ENCODE peak calls at places on chromosomes 2 and 18, in nine cellular contexts. E, L, N, J, P, W, A, B and R are unnamed samples.

GRCh38 chr2:8525582-8526402 is 156.1 kb upstream of the ID2 start:
- DNase-seq in E (peak), P (no peak), A (no peak), L (peak), W (no peak), J (peak), B (peak), N (no peak), R (no peak)

GRCh38 chr2:4140284-4140962 is 437.0 kb downstream of the DCDC2C start:
- DNase-seq in N (no peak), P (no peak), E (no peak), J (no peak), A (no peak), L (no peak), W (no peak), B (no peak), R (no peak)

GRCh38 chr2:195956725-195957124 is 111.9 kb downstream of the DNAH7 start:
- DNase-seq in J (no peak), A (no peak), W (no peak), L (no peak), N (no peak), B (no peak), P (no peak), E (no peak), R (no peak)

GRCh38 chr2:26384183-26384582 is 17.5 kb upstream of the DRC1 start:
- DNase-seq in P (no peak), N (no peak), L (no peak), E (no peak), B (no peak), A (no peak), J (no peak), W (no peak), R (no peak)

GRCh38 chr2:31581124-31581795 is 522 bp upstream of the SRD5A2 start:
- DNase-seq in A (no peak), W (no peak), J (no peak), L (no peak), E (no peak), N (no peak), B (no peak), P (no peak), R (no peak)

GRCh38 chr18:36602620-36603019 is 226.2 kb downstream of the TPGS2 start:
- DNase-seq in B (no peak), N (no peak), A (no peak), E (no peak), W (no peak), P (no peak), J (no peak), L (no peak), R (no peak)

GRCh38 chr2:96656540-96656939 is 14.0 kb downstream of the FER1L5 start:
- DNase-seq in B (no peak), L (no peak), N (no peak), P (no peak), J (no peak), E (no peak), A (no peak), W (no peak), R (no peak)

GRCh38 chr18:24033644-24034412 is 19.3 kb downstream of the TTC39C start:
- DNase-seq in J (no peak), P (no peak), N (no peak), B (no peak), E (no peak), L (no peak), A (no peak), W (no peak), R (no peak)

GRCh38 chr2:42964444-42965081 is 172.2 kb upstream of the HAAO start:
- DNase-seq in J (no peak), N (peak), E (peak), A (peak), P (peak), B (no peak), W (no peak), L (no peak), R (no peak)

GRCh38 chr2:28394331-28394877 is 1.7 kb downstream of the FOSL2 start:
- DNase-seq in E (peak), N (no peak), J (no peak), L (no peak), W (no peak), P (peak), B (no peak), A (peak), R (no peak)

GRCh38 chr2:160977376-160977775 is 182.9 kb upstream of the TANK start:
- DNase-seq in B (no peak), A (no peak), E (no peak), W (no peak), N (no peak), L (no peak), P (peak), J (no peak), R (no peak)

GRCh38 chr2:196059491-196059960 is 9.1 kb downstream of the DNAH7 start:
- DNase-seq in P (no peak), L (no peak), A (no peak), B (no peak), W (no peak), N (no peak), E (no peak), J (peak), R (no peak)

GRCh38 chr2:165793779-165794519 is at the start of gene GALNT3:
- DNase-seq in J (peak), N (no peak), P (peak), W (peak), A (no peak), L (peak), E (no peak), B (peak), R (peak)

GRCh38 chr2:98269274-98269673 is 77.0 kb upstream of the CNGA3 start:
- DNase-seq in W (no peak), P (peak), N (no peak), L (peak), J (peak), E (peak), B (peak), A (peak), R (no peak)

GRCh38 chr2:159209341-159210306 is 76.9 kb downstream of the WDSUB1 start:
- DNase-seq in J (no peak), P (no peak), N (no peak), B (peak), L (no peak), E (no peak), W (no peak), A (no peak), R (no peak)

GRCh38 chr2:128791120-128791982 is 472.7 kb upstream of the HS6ST1 start:
- DNase-seq in A (no peak), B (no peak), N (no peak), L (no peak), J (peak), P (no peak), W (peak), E (no peak), R (no peak)

GRCh38 chr2:105431367-105432088 is 32.7 kb upstream of the FHL2 start:
- DNase-seq in N (no peak), A (peak), W (no peak), B (no peak), E (peak), P (peak), J (no peak), L (no peak), R (no peak)

GRCh38 chr2:40218679-40219078 is 233.2 kb downstream of the SLC8A1 start:
- DNase-seq in N (no peak), P (peak), A (no peak), J (no peak), B (peak), E (no peak), L (no peak), W (no peak), R (no peak)

GRCh38 chr2:237433920-237434319 is 20.0 kb upstream of the COL6A3 start:
- DNase-seq in W (no peak), N (no peak), L (no peak), E (no peak), J (no peak), B (no peak), P (no peak), A (no peak), R (no peak)

GRCh38 chr2:226798422-226799210 is 1.0 kb downstream of the IRS1 start:
- DNase-seq in N (no peak), P (peak), W (peak), A (peak), L (peak), B (peak), J (peak), E (peak), R (peak)

GRCh38 chr2:129901754-129902415 is 77.6 kb upstream of the RAB6C start:
- DNase-seq in L (no peak), B (no peak), A (no peak), N (no peak), P (no peak), W (peak), E (no peak), J (peak), R (peak)

GRCh38 chr2:197205590-197206215 is 104.9 kb downstream of the ANKRD44 start:
- DNase-seq in L (no peak), B (peak), P (no peak), W (no peak), A (no peak), E (no peak), N (no peak), J (no peak), R (no peak)

GRCh38 chr2:46376586-46377286 is 79.5 kb downstream of the EPAS1 start:
- DNase-seq in P (no peak), N (no peak), B (no peak), J (no peak), A (no peak), L (no peak), E (no peak), W (no peak), R (peak)

GRCh38 chr18:49561377-49562193 is at the start of gene LIPG:
- DNase-seq in P (peak), L (peak), E (peak), N (no peak), A (no peak), J (peak), W (peak), B (peak), R (peak)

GRCh38 chr2:62999905-63000304 is 50.7 kb upstream of the OTX1 start:
- DNase-seq in N (peak), L (no peak), P (peak), B (no peak), A (peak), J (no peak), W (no peak), E (no peak), R (no peak)

GRCh38 chr2:60106836-60107529 is 446.5 kb downstream of the BCL11A start:
- DNase-seq in J (no peak), A (no peak), B (no peak), P (no peak), E (no peak), N (no peak), L (no peak), W (no peak), R (no peak)

GRCh38 chr18:8468911-8469310 is 140.3 kb upstream of the RAB12 start:
- DNase-seq in A (no peak), B (no peak), P (peak), W (peak), L (no peak), N (no peak), J (no peak), E (peak), R (no peak)

GRCh38 chr18:8469793-8470192 is 139.4 kb upstream of the RAB12 start:
- DNase-seq in N (no peak), P (peak), W (no peak), E (peak), B (no peak), A (peak), L (no peak), J (no peak), R (no peak)

GRCh38 chr18:8474661-8475060 is 134.6 kb upstream of the RAB12 start:
- DNase-seq in B (no peak), L (no peak), N (no peak), P (no peak), J (no peak), W (no peak), A (no peak), E (no peak), R (no peak)

DNA sequence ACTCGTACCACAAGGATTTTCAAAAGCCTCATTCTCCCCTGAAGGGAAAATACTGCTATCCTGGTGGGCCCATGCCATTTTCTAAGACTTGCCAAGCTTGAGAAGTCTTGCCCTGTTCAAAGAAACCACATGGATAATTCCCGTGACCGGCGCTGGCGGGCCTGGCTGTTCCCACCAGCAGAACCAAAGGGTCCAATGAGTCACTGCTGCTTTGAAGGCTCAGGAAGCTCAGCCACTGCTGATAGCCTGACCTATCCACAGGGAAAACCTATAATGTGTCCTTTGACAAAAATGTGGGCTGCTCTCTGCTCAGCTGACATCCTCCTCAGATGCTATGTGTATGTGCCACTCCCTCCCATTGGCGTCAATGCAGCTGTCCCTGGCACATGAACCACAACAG is 137.9 kb upstream of the RAB12 start:
- DNase-seq in N (no peak), J (no peak), B (no peak), E (no peak), P (no peak), A (peak), L (no peak), W (no peak), R (no peak)
- TF ChIP-seq CTCF in N (no peak), J (no peak), B (no peak), E (no peak), P (no peak), A (no peak), L (no peak), W (no peak), R (no peak)

GRCh38 chr2:10935953-10936942 is 24.5 kb downstream of the KCNF1 start:
- DNase-seq in B (no peak), A (peak), W (no peak), P (peak), L (no peak), N (no peak), E (peak), J (peak), R (no peak)
- TF ChIP-seq CTCF in B (no peak), A (peak), W (no peak), P (no peak), L (no peak), N (no peak), E (peak), J (no peak), R (no peak)

GRCh38 chr2:204050681-204051080 is 114.1 kb downstream of the ICOS start:
- DNase-seq in P (no peak), B (no peak), L (no peak), J (no peak), W (no peak), N (no peak), E (no peak), A (no peak), R (no peak)

GRCh38 chr2:204051999-204052558 is 115.5 kb downstream of the ICOS start:
- DNase-seq in L (no peak), E (no peak), P (no peak), J (no peak), N (no peak), W (no peak), A (no peak), B (no peak), R (no peak)

GRCh38 chr2:204049635-204050034 is 113.1 kb downstream of the ICOS start:
- DNase-seq in W (no peak), P (no peak), L (no peak), N (no peak), B (peak), A (no peak), J (no peak), E (no peak), R (no peak)

GRCh38 chr2:204046145-204046544 is 109.6 kb downstream of the ICOS start:
- DNase-seq in A (no peak), E (no peak), P (no peak), W (no peak), B (peak), N (no peak), L (no peak), J (no peak), R (no peak)

GRCh38 chr2:204051476-204051875 is 114.9 kb downstream of the ICOS start:
- DNase-seq in W (no peak), E (no peak), L (peak), N (no peak), A (no peak), P (no peak), B (no peak), J (peak), R (no peak)
- TF ChIP-seq CTCF in W (peak), E (no peak), L (peak), N (no peak), A (no peak), P (no peak), B (no peak), J (peak), R (peak)

DNA sequence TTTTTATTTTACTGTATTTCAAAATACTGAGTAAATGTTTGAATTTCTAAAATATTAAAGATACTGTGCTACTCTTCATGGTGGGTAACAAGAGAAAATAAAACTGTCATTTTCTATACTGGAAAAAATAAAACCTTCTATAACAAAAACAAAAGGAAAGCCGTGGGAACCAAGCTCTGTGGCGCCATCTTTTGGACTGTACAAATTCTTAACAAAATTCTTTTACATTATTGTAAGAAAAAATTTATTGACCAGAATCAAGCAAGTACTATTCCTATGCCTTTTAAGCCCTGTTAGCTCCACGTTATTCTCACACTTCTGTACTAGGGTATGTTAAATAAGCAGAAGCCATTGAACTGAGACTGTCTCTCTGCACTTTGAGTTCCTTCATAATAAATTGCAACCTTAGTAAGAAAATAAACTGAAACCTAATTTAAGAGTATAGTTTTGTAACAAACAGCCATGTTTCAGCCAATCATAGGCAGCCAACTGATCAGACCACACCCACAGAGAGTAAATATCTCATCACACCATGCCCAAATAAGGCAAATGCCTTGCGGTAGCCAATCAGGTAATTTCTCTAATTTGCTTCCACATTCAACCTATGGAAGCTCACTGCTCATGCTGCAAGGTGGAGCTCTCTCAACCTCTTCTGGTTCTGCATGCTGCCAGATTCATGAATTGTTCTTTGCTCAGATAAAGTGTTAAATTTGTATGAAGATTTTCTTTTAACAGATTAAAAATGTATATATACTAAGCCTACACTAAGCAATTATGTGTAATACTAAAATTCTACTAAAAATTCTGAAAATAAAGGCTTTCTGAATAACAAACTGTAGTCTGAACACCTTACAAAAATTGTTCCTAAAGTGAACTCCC is 42.2 kb downstream of the HIBCH start:
- DNase-seq in E (peak), B (peak), A (peak), L (peak), P (peak), J (no peak), W (no peak), N (no peak), R (no peak)
- TF ChIP-seq CTCF in E (peak), B (no peak), A (peak), L (peak), P (peak), J (peak), W (peak), N (peak), R (peak)

GRCh38 chr2:133641942-133642341 is 73.7 kb upstream of the NCKAP5 start:
- DNase-seq in A (no peak), N (no peak), L (no peak), W (no peak), B (no peak), E (no peak), J (no peak), P (no peak), R (no peak)
- TF ChIP-seq CTCF in A (no peak), N (no peak), L (no peak), W (no peak), B (no peak), E (no peak), J (no peak), P (no peak), R (no peak)